ENCODE peak calls at places on chromosomes 2 and 18, in nine cellular contexts. One of them, this sample, is unnamed.

GRCh38 chr2:222404126-222404891 is 20.0 kb upstream of the SGPP2 start:
- DNase-seq in kidney: no peak
- DNase-seq in sigmoid colon: no peak
- DNase-seq in H9: no peak
- DNase-seq in HCT116: no peak
- DNase-seq in fibroblast of lung: no peak
- DNase-seq in ascending aorta: no peak
- DNase-seq in CD4-positive, CD25-positive, alpha-beta regulatory T cell: no peak
- DNase-seq in tibial nerve: peak; percentile 50
- DNase-seq in this sample: no peak

GRCh38 chr2:159064446-159065301 is 96.2 kb downstream of the TANC1 start:
- DNase-seq in kidney: no peak
- DNase-seq in sigmoid colon: no peak
- DNase-seq in H9: no peak
- DNase-seq in HCT116: no peak
- DNase-seq in fibroblast of lung: peak; percentile 77
- DNase-seq in ascending aorta: no peak
- DNase-seq in CD4-positive, CD25-positive, alpha-beta regulatory T cell: no peak
- DNase-seq in tibial nerve: no peak
- DNase-seq in this sample: no peak

GRCh38 chr18:41809652-41810051 is 145.4 kb upstream of the PIK3C3 start:
- DNase-seq in kidney: no peak
- DNase-seq in sigmoid colon: no peak
- DNase-seq in H9: no peak
- DNase-seq in HCT116: no peak
- DNase-seq in fibroblast of lung: no peak
- DNase-seq in ascending aorta: no peak
- DNase-seq in CD4-positive, CD25-positive, alpha-beta regulatory T cell: no peak
- DNase-seq in tibial nerve: no peak
- DNase-seq in this sample: peak; percentile 1

GRCh38 chr2:215937190-215937589 is 76.2 kb downstream of the MREG start:
- DNase-seq in kidney: no peak
- DNase-seq in sigmoid colon: no peak
- DNase-seq in H9: no peak
- DNase-seq in HCT116: no peak
- DNase-seq in fibroblast of lung: no peak
- DNase-seq in ascending aorta: no peak
- DNase-seq in CD4-positive, CD25-positive, alpha-beta regulatory T cell: no peak
- DNase-seq in tibial nerve: no peak
- DNase-seq in this sample: no peak

GRCh38 chr2:28247326-28247725 is 145.3 kb upstream of the FOSL2 start:
- DNase-seq in kidney: no peak
- DNase-seq in sigmoid colon: no peak
- DNase-seq in H9: no peak
- DNase-seq in HCT116: no peak
- DNase-seq in fibroblast of lung: no peak
- DNase-seq in ascending aorta: no peak
- DNase-seq in CD4-positive, CD25-positive, alpha-beta regulatory T cell: no peak
- DNase-seq in tibial nerve: no peak
- DNase-seq in this sample: no peak

GRCh38 chr2:20130821-20131645 is 79.6 kb upstream of the LAPTM4A start:
- DNase-seq in kidney: no peak
- DNase-seq in sigmoid colon: no peak
- DNase-seq in H9: no peak
- DNase-seq in HCT116: no peak
- DNase-seq in fibroblast of lung: peak; percentile 66
- DNase-seq in ascending aorta: no peak
- DNase-seq in CD4-positive, CD25-positive, alpha-beta regulatory T cell: no peak
- DNase-seq in tibial nerve: no peak
- DNase-seq in this sample: peak; percentile 35

GRCh38 chr2:55672630-55673029 is 21.0 kb downstream of the PNPT1 start:
- DNase-seq in kidney: no peak
- DNase-seq in sigmoid colon: no peak
- DNase-seq in H9: no peak
- DNase-seq in HCT116: no peak
- DNase-seq in fibroblast of lung: no peak
- DNase-seq in ascending aorta: no peak
- DNase-seq in CD4-positive, CD25-positive, alpha-beta regulatory T cell: no peak
- DNase-seq in tibial nerve: no peak
- DNase-seq in this sample: no peak

GRCh38 chr2:82959677-82960076 is 1499.4 kb downstream of the SUCLG1 start:
- DNase-seq in kidney: no peak
- DNase-seq in sigmoid colon: no peak
- DNase-seq in H9: no peak
- DNase-seq in HCT116: no peak
- DNase-seq in fibroblast of lung: peak; percentile 1
- DNase-seq in ascending aorta: no peak
- DNase-seq in CD4-positive, CD25-positive, alpha-beta regulatory T cell: no peak
- DNase-seq in tibial nerve: no peak
- DNase-seq in this sample: no peak

GRCh38 chr2:118046628-118047210 is 32.8 kb upstream of the CCDC93 start:
- DNase-seq in kidney: no peak
- DNase-seq in sigmoid colon: no peak
- DNase-seq in H9: no peak
- DNase-seq in HCT116: peak; percentile 26
- DNase-seq in fibroblast of lung: peak; percentile 48
- DNase-seq in ascending aorta: no peak
- DNase-seq in CD4-positive, CD25-positive, alpha-beta regulatory T cell: peak; percentile 43
- DNase-seq in tibial nerve: no peak
- DNase-seq in this sample: no peak

GRCh38 chr2:172806426-172807008 is 70.9 kb downstream of the RAPGEF4 start:
- DNase-seq in kidney: no peak
- DNase-seq in sigmoid colon: no peak
- DNase-seq in H9: no peak
- DNase-seq in HCT116: peak; percentile 37
- DNase-seq in fibroblast of lung: peak; percentile 55
- DNase-seq in ascending aorta: no peak
- DNase-seq in CD4-positive, CD25-positive, alpha-beta regulatory T cell: peak; percentile 16
- DNase-seq in tibial nerve: no peak
- DNase-seq in this sample: peak; percentile 27

GRCh38 chr2:204871246-204871953 is 326.1 kb downstream of the PARD3B start:
- DNase-seq in kidney: no peak
- DNase-seq in sigmoid colon: no peak
- DNase-seq in H9: no peak
- DNase-seq in HCT116: no peak
- DNase-seq in fibroblast of lung: peak; percentile 43
- DNase-seq in ascending aorta: no peak
- DNase-seq in CD4-positive, CD25-positive, alpha-beta regulatory T cell: peak; percentile 48
- DNase-seq in tibial nerve: no peak
- DNase-seq in this sample: no peak

GRCh38 chr2:144998435-144998834 is 478.5 kb upstream of the ZEB2 start:
- DNase-seq in kidney: no peak
- DNase-seq in sigmoid colon: no peak
- DNase-seq in H9: no peak
- DNase-seq in HCT116: no peak
- DNase-seq in fibroblast of lung: no peak
- DNase-seq in ascending aorta: no peak
- DNase-seq in CD4-positive, CD25-positive, alpha-beta regulatory T cell: no peak
- DNase-seq in tibial nerve: no peak
- DNase-seq in this sample: no peak

GRCh38 chr2:215002500-215002899 is 135.9 kb downstream of the ABCA12 start:
- DNase-seq in kidney: no peak
- DNase-seq in sigmoid colon: no peak
- DNase-seq in H9: no peak
- DNase-seq in HCT116: peak; percentile 31
- DNase-seq in fibroblast of lung: peak; percentile 44
- DNase-seq in ascending aorta: no peak
- DNase-seq in CD4-positive, CD25-positive, alpha-beta regulatory T cell: peak; percentile 4
- DNase-seq in tibial nerve: no peak
- DNase-seq in this sample: peak; percentile 19

GRCh38 chr18:54532222-54532621 is 58.8 kb upstream of the DYNAP start:
- DNase-seq in kidney: no peak
- DNase-seq in sigmoid colon: no peak
- DNase-seq in H9: peak; percentile 61
- DNase-seq in HCT116: no peak
- DNase-seq in fibroblast of lung: no peak
- DNase-seq in ascending aorta: no peak
- DNase-seq in CD4-positive, CD25-positive, alpha-beta regulatory T cell: no peak
- DNase-seq in tibial nerve: no peak
- DNase-seq in this sample: no peak

GRCh38 chr2:17800219-17800618 is 16.0 kb upstream of the MSGN1 start:
- DNase-seq in kidney: no peak
- DNase-seq in sigmoid colon: no peak
- DNase-seq in H9: no peak
- DNase-seq in HCT116: no peak
- DNase-seq in fibroblast of lung: no peak
- DNase-seq in ascending aorta: no peak
- DNase-seq in CD4-positive, CD25-positive, alpha-beta regulatory T cell: no peak
- DNase-seq in tibial nerve: no peak
- DNase-seq in this sample: peak; percentile 97

GRCh38 chr2:101596346-101596745 is 101.2 kb upstream of the MAP4K4 start:
- DNase-seq in kidney: no peak
- DNase-seq in sigmoid colon: no peak
- DNase-seq in H9: no peak
- DNase-seq in HCT116: no peak
- DNase-seq in fibroblast of lung: peak; percentile 53
- DNase-seq in ascending aorta: no peak
- DNase-seq in CD4-positive, CD25-positive, alpha-beta regulatory T cell: no peak
- DNase-seq in tibial nerve: no peak
- DNase-seq in this sample: no peak

GRCh38 chr2:229230215-229230614 is 40.9 kb downstream of the PID1 start:
- DNase-seq in kidney: no peak
- DNase-seq in sigmoid colon: no peak
- DNase-seq in H9: no peak
- DNase-seq in HCT116: no peak
- DNase-seq in fibroblast of lung: no peak
- DNase-seq in ascending aorta: no peak
- DNase-seq in CD4-positive, CD25-positive, alpha-beta regulatory T cell: no peak
- DNase-seq in tibial nerve: no peak
- DNase-seq in this sample: no peak
- H3K9me3 ChIP-seq in kidney: no peaks in the 10 kb centered on the region
- H3K9me3 ChIP-seq in sigmoid colon: no peaks in the 10 kb centered on the region
- H3K9me3 ChIP-seq in H9: no peaks in the 10 kb centered on the region
- H3K9me3 ChIP-seq in HCT116: no peaks in the 10 kb centered on the region
- H3K9me3 ChIP-seq in fibroblast of lung: no peaks in the 10 kb centered on the region
- H3K9me3 ChIP-seq in ascending aorta: no peaks in the 10 kb centered on the region
- H3K9me3 ChIP-seq in CD4-positive, CD25-positive, alpha-beta regulatory T cell: no peaks in the 10 kb centered on the region
- H3K9me3 ChIP-seq in tibial nerve: no peaks in the 10 kb centered on the region
- H3K9me3 ChIP-seq in this sample: no peaks in the 10 kb centered on the region

GRCh38 chr2:148906136-148906535 is 31.1 kb downstream of the KIF5C start:
- DNase-seq in kidney: no peak
- DNase-seq in sigmoid colon: no peak
- DNase-seq in H9: no peak
- DNase-seq in HCT116: no peak
- DNase-seq in fibroblast of lung: no peak
- DNase-seq in ascending aorta: no peak
- DNase-seq in CD4-positive, CD25-positive, alpha-beta regulatory T cell: no peak
- DNase-seq in tibial nerve: no peak
- DNase-seq in this sample: no peak

GRCh38 chr2:148909114-148909513 is 34.1 kb downstream of the KIF5C start:
- DNase-seq in kidney: no peak
- DNase-seq in sigmoid colon: no peak
- DNase-seq in H9: peak; percentile 42
- DNase-seq in HCT116: no peak
- DNase-seq in fibroblast of lung: no peak
- DNase-seq in ascending aorta: no peak
- DNase-seq in CD4-positive, CD25-positive, alpha-beta regulatory T cell: no peak
- DNase-seq in tibial nerve: no peak
- DNase-seq in this sample: no peak

GRCh38 chr2:148903946-148904345 is 28.9 kb downstream of the KIF5C start:
- DNase-seq in kidney: no peak
- DNase-seq in sigmoid colon: no peak
- DNase-seq in H9: no peak
- DNase-seq in HCT116: no peak
- DNase-seq in fibroblast of lung: no peak
- DNase-seq in ascending aorta: no peak
- DNase-seq in CD4-positive, CD25-positive, alpha-beta regulatory T cell: no peak
- DNase-seq in tibial nerve: no peak
- DNase-seq in this sample: no peak

GRCh38 chr2:148903294-148903693 is 28.3 kb downstream of the KIF5C start:
- DNase-seq in kidney: no peak
- DNase-seq in sigmoid colon: no peak
- DNase-seq in H9: no peak
- DNase-seq in HCT116: no peak
- DNase-seq in fibroblast of lung: no peak
- DNase-seq in ascending aorta: no peak
- DNase-seq in CD4-positive, CD25-positive, alpha-beta regulatory T cell: no peak
- DNase-seq in tibial nerve: no peak
- DNase-seq in this sample: no peak

GRCh38 chr2:148907085-148907785 is 32.2 kb downstream of the KIF5C start:
- DNase-seq in kidney: no peak
- DNase-seq in sigmoid colon: no peak
- DNase-seq in H9: no peak
- DNase-seq in HCT116: no peak
- DNase-seq in fibroblast of lung: no peak
- DNase-seq in ascending aorta: no peak
- DNase-seq in CD4-positive, CD25-positive, alpha-beta regulatory T cell: no peak
- DNase-seq in tibial nerve: no peak
- DNase-seq in this sample: no peak
- H3K4me1 ChIP-seq in kidney: no peaks in the 10 kb centered on the region
- H3K4me1 ChIP-seq in sigmoid colon: no peaks in the 10 kb centered on the region
- H3K4me1 ChIP-seq in H9: no peaks in the 10 kb centered on the region
- H3K4me1 ChIP-seq in HCT116: no peaks in the 10 kb centered on the region
- H3K4me1 ChIP-seq in fibroblast of lung: no peaks in the 10 kb centered on the region
- H3K4me1 ChIP-seq in ascending aorta: no peaks in the 10 kb centered on the region
- H3K4me1 ChIP-seq in CD4-positive, CD25-positive, alpha-beta regulatory T cell: no peaks in the 10 kb centered on the region
- H3K4me1 ChIP-seq in tibial nerve: no peaks in the 10 kb centered on the region
- H3K4me1 ChIP-seq in this sample: no peaks in the 10 kb centered on the region

DNA sequence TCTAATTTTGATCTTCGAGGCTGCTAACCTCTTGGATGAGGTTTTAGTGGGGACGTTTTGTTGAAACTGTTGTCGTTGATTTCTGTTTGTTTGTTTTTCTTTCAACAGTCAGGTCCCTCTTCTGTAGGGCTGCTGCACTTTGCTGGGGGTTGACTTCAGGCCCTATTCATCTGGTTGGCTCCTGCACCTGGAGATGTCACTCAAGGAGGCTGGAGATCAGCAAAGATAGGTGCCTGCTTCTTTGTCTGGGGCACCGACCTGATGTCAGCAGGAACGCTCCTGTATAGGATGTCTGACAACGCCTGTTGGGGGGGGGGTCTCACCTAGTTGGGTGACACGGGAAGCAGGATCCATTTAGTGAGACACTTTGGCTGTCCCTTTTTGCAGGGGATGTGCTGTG is 915.6 kb upstream of the CHAC2 start:
- DNase-seq in kidney: no peak
- DNase-seq in sigmoid colon: no peak
- DNase-seq in H9: no peak
- DNase-seq in HCT116: no peak
- DNase-seq in fibroblast of lung: no peak
- DNase-seq in ascending aorta: no peak
- DNase-seq in CD4-positive, CD25-positive, alpha-beta regulatory T cell: no peak
- DNase-seq in tibial nerve: no peak
- DNase-seq in this sample: peak; percentile 52
- H3K9me3 ChIP-seq in kidney: no peaks in the 10 kb centered on the region
- H3K9me3 ChIP-seq in sigmoid colon: no peaks in the 10 kb centered on the region
- H3K9me3 ChIP-seq in H9: no peaks in the 10 kb centered on the region
- H3K9me3 ChIP-seq in HCT116: no peaks in the 10 kb centered on the region
- H3K9me3 ChIP-seq in fibroblast of lung: no peaks in the 10 kb centered on the region
- H3K9me3 ChIP-seq in ascending aorta: no peaks in the 10 kb centered on the region
- H3K9me3 ChIP-seq in CD4-positive, CD25-positive, alpha-beta regulatory T cell: peaks cover 7% of the 10 kb centered on the region
- H3K9me3 ChIP-seq in tibial nerve: peaks cover 4% of the 10 kb centered on the region
- H3K9me3 ChIP-seq in this sample: no peaks in the 10 kb centered on the region

DNA sequence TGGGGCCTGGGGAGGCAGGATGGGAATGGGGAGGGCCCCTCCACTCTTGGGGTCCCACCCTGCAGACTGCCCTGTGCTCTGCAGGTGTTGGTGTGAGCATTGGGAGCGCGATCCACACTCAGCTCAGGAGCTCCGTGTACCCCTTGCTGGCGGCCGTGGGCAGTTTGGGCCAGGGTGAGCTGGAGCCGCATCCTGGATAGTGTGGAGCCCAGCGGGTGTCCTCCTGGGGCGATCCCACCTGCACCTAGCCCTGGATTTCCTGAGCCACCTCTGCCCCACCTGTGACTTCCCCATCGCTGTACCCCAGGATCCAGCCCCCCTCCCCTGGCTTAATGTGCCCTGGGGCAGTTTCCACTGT is 2.6 kb downstream of the PROM2 start:
- DNase-seq in kidney: peak; percentile 57
- DNase-seq in sigmoid colon: peak; percentile 45
- DNase-seq in H9: no peak
- DNase-seq in HCT116: no peak
- DNase-seq in fibroblast of lung: no peak
- DNase-seq in ascending aorta: no peak
- DNase-seq in CD4-positive, CD25-positive, alpha-beta regulatory T cell: no peak
- DNase-seq in tibial nerve: no peak
- DNase-seq in this sample: no peak
- H3K4me1 ChIP-seq in kidney: no peaks in the 10 kb centered on the region
- H3K4me1 ChIP-seq in sigmoid colon: no peaks in the 10 kb centered on the region
- H3K4me1 ChIP-seq in H9: no peaks in the 10 kb centered on the region
- H3K4me1 ChIP-seq in HCT116: peaks cover 61% of the 10 kb centered on the region
- H3K4me1 ChIP-seq in fibroblast of lung: no peaks in the 10 kb centered on the region
- H3K4me1 ChIP-seq in ascending aorta: no peaks in the 10 kb centered on the region
- H3K4me1 ChIP-seq in CD4-positive, CD25-positive, alpha-beta regulatory T cell: no peaks in the 10 kb centered on the region
- H3K4me1 ChIP-seq in tibial nerve: no peaks in the 10 kb centered on the region
- H3K4me1 ChIP-seq in this sample: no peaks in the 10 kb centered on the region